ENCODE peak calls at places on chromosomes 5 and 9, in four cellular contexts. S, I, T and P are unnamed samples.
A peak's percentile ranks its signal among the peaks of the same experiment; 100 is the strongest.

GRCh38 chr5:35162848-35163770 is 67.2 kb downstream of the PRLR start:
- DNase-seq in S (no peak), I (no peak), T (no peak), P (no peak)

GRCh38 chr9:129863059-129863690 is 27.9 kb downstream of the USP20 start:
- DNase-seq in S (no peak), I (no peak), T (no peak), P (peak; percentile 97)

GRCh38 chr9:31807574-31808256 is 576.7 kb upstream of the ACO1 start:
- DNase-seq in S (no peak), I (peak; percentile 51), T (peak; percentile 13), P (peak; percentile 57)

GRCh38 chr5:137747848-137748247 is 6.3 kb downstream of the HNRNPA0 start:
- DNase-seq in S (no peak), I (no peak), T (no peak), P (no peak)

GRCh38 chr5:135013947-135014570 is 20.0 kb downstream of the PITX1 start:
- DNase-seq in S (no peak), I (no peak), T (no peak), P (no peak)

GRCh38 chr5:114949001-114949400 is 220.7 kb downstream of the TRIM36 start:
- DNase-seq in S (no peak), I (no peak), T (no peak), P (no peak)

GRCh38 chr9:134935056-134936020 is 17.6 kb upstream of the FCN1 start:
- DNase-seq in S (no peak), I (no peak), T (no peak), P (no peak)

GRCh38 chr9:134053401-134053871 is 14.4 kb downstream of the BRD3 start:
- DNase-seq in S (no peak), I (no peak), T (no peak), P (no peak)

GRCh38 chr9:68794898-68795297 is 89.9 kb downstream of the PIP5K1B start:
- DNase-seq in S (no peak), I (no peak), T (no peak), P (peak; percentile 24)

GRCh38 chr9:137294091-137294683 is 7.9 kb downstream of the NRARP start:
- DNase-seq in S (no peak), I (peak; percentile 74), T (no peak), P (peak; percentile 62)

GRCh38 chr9:110742741-110743371 is 74.3 kb downstream of the MUSK start:
- DNase-seq in S (no peak), I (no peak), T (peak; percentile 7), P (no peak)

GRCh38 chr9:126699401-126699851 is 85.7 kb downstream of the LMX1B start:
- DNase-seq in S (no peak), I (no peak), T (no peak), P (no peak)

GRCh38 chr9:96217756-96218693 is 84.0 kb downstream of the HSD17B3 start:
- DNase-seq in S (no peak), I (no peak), T (no peak), P (peak; percentile 90)

GRCh38 chr9:72583370-72583769 is 62.0 kb downstream of the TMC1 start:
- DNase-seq in S (no peak), I (no peak), T (no peak), P (no peak)

GRCh38 chr5:76372320-76373054 is 30.6 kb upstream of the IQGAP2 start:
- DNase-seq in S (no peak), I (peak; percentile 88), T (no peak), P (peak; percentile 79)

GRCh38 chr5:143653256-143653655 is 158.7 kb upstream of the HMHB1 start:
- DNase-seq in S (peak; percentile 19), I (no peak), T (no peak), P (no peak)

GRCh38 chr9:77974414-77974813 is 57.2 kb downstream of the GNAQ start:
- DNase-seq in S (no peak), I (no peak), T (no peak), P (no peak)

GRCh38 chr9:16068476-16068875 is 515.6 kb downstream of the CCDC171 start:
- DNase-seq in S (no peak), I (no peak), T (no peak), P (no peak)

GRCh38 chr5:58090704-58091103 is 369.2 kb downstream of the PLK2 start:
- DNase-seq in S (no peak), I (no peak), T (no peak), P (no peak)

GRCh38 chr9:37026936-37027581 is 7.0 kb downstream of the PAX5 start:
- DNase-seq in S (no peak), I (no peak), T (no peak), P (no peak)

GRCh38 chr9:68640421-68641089 is 64.5 kb upstream of the PIP5K1B start:
- DNase-seq in S (peak; percentile 55), I (no peak), T (no peak), P (no peak)

GRCh38 chr5:119339965-119340364 is 15.9 kb upstream of the TNFAIP8 start:
- DNase-seq in S (no peak), I (no peak), T (no peak), P (peak; percentile 37)

GRCh38 chr5:123528878-123529277 is 16.9 kb downstream of the CSNK1G3 start:
- DNase-seq in S (no peak), I (no peak), T (no peak), P (no peak)

GRCh38 chr9:68750786-68751185 is 45.7 kb downstream of the PIP5K1B start:
- DNase-seq in S (no peak), I (no peak), T (no peak), P (no peak)

GRCh38 chr9:4774209-4774608 is 18.5 kb upstream of the RCL1 start:
- DNase-seq in S (no peak), I (no peak), T (no peak), P (no peak)

GRCh38 chr9:114657705-114658104 is at the start of gene TEX53:
- DNase-seq in S (no peak), I (no peak), T (no peak), P (no peak)

GRCh38 chr9:133532937-133533668 is 1.4 kb upstream of the ADAMTSL2 start:
- DNase-seq in S (peak; percentile 15), I (peak; percentile 73), T (peak; percentile 44), P (peak; percentile 78)

GRCh38 chr9:5389109-5389732 is 48.5 kb downstream of the PLGRKT start:
- DNase-seq in S (peak; percentile 45), I (no peak), T (no peak), P (no peak)

GRCh38 chr5:10331341-10331796 is 22.1 kb upstream of the MARCHF6 start:
- DNase-seq in S (no peak), I (no peak), T (no peak), P (peak; percentile 4)

GRCh38 chr5:58322453-58322852 is 137.4 kb downstream of the PLK2 start:
- DNase-seq in S (no peak), I (no peak), T (no peak), P (no peak)

GRCh38 chr5:38078161-38078560 is 180.2 kb upstream of the EGFLAM start:
- DNase-seq in S (no peak), I (no peak), T (no peak), P (no peak)

GRCh38 chr9:98374385-98375051 is 119.1 kb upstream of the TBC1D2 start:
- DNase-seq in S (no peak), I (no peak), T (no peak), P (peak; percentile 90)

GRCh38 chr9:27497883-27498553 is 26.1 kb upstream of the IFNK start:
- DNase-seq in S (no peak), I (no peak), T (no peak), P (no peak)

GRCh38 chr5:153632748-153633290 is 142.3 kb downstream of the GRIA1 start:
- DNase-seq in S (no peak), I (no peak), T (no peak), P (no peak)

GRCh38 chr9:13719981-13720380 is 440.5 kb upstream of the MPDZ start:
- DNase-seq in S (no peak), I (no peak), T (no peak), P (no peak)

GRCh38 chr5:168788786-168789185 is 209.6 kb upstream of the PANK3 start:
- DNase-seq in S (no peak), I (no peak), T (no peak), P (no peak)

GRCh38 chr5:168788107-168788506 is 208.9 kb upstream of the PANK3 start:
- DNase-seq in S (no peak), I (no peak), T (no peak), P (no peak)

GRCh38 chr5:168782172-168782571 is 203.0 kb upstream of the PANK3 start:
- DNase-seq in S (no peak), I (no peak), T (no peak), P (no peak)

GRCh38 chr5:168784449-168784848 is 205.3 kb upstream of the PANK3 start:
- DNase-seq in S (no peak), I (no peak), T (no peak), P (no peak)

GRCh38 chr5:168786142-168786541 is 207.0 kb upstream of the PANK3 start:
- DNase-seq in S (no peak), I (peak; percentile 3), T (no peak), P (no peak)
- TF ChIP-seq EGR1 in S (no peak), I (no peak), T (no peak), P (no peak)

DNA sequence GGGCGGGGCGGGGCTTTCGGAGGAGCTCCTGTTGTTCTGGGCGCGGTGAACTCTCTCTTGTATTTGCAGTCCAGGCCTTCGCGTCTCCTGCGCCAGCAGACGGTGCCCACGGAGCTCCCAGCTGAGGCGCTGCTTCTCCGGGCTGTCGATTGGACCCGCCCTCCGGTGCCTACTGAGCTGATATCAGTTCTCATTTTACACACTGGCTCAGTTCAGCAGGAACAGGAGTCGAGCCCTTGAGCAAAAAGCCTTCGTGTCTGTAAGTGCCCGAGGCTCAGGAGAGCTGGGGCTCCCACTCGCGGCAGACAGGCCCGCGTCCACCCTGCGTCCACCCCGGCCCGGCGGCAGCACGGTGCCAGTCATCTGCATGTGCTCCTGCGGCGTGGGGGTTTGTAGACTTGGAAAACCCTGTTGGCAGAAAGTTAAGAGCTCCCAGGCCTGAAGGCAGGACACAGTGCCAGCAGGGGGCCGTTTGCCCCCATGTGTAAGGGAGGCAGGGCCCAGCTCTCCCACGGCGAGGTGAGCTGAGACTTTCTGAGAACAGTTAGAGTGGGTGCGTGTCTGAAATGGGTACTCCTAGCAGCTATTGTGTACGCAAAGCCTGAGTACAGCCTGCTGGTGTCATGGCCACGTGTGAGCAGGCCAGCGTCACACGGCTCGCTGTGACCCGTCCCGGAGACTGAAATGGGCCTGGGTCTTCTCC is 231.5 kb downstream of the FANCC start:
- DNase-seq in S (no peak), I (no peak), T (no peak), P (no peak)
- H3K4me1 ChIP-seq in S (no peaks in the 10 kb centered on the region), I (no peaks in the 10 kb centered on the region), T (peaks cover 2% of the 10 kb centered on the region), P (peaks cover 35% of the 10 kb centered on the region)

GRCh38 chr5:172144291-172144815 is 43.7 kb downstream of the STK10 start:
- DNase-seq in S (no peak), I (no peak), T (no peak), P (peak; percentile 72)

GRCh38 chr5:172144931-172145869 is 42.8 kb downstream of the STK10 start:
- DNase-seq in S (no peak), I (no peak), T (no peak), P (no peak)

GRCh38 chr5:172146748-172147092 is 41.3 kb downstream of the STK10 start:
- DNase-seq in S (no peak), I (no peak), T (no peak), P (no peak)

GRCh38 chr5:172147857-172148256 is 40.2 kb downstream of the STK10 start:
- DNase-seq in S (no peak), I (no peak), T (no peak), P (peak; percentile 64)

GRCh38 chr5:172145870-172146747 is 41.9 kb downstream of the STK10 start:
- DNase-seq in S (no peak), I (no peak), T (no peak), P (no peak)
- TF ChIP-seq EGR1 in S (no peak), I (no peak), T (no peak), P (no peak)

DNA sequence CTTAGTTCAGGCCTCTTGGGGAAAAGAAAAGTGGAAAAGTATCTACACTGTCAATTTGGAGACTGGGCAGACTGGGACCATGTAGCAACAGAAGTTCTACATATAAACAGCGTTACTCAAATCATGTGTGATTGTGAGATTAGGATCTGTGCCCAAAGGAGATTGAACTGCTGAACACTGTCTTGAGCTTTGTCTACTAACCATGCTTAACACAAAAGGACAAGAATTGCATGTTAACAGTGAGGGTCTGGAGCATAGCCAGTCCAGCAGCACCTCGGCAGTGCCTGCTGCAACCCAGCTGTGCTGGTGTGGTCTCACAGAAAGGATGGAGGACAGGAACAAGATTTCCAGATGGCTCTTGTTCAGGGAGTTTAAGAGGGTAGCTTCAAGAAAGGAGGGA is 5.7 kb downstream of the PAM start:
- DNase-seq in S (no peak), I (no peak), T (no peak), P (no peak)
- H3K4me1 ChIP-seq in S (peaks cover 8% of the 10 kb centered on the region), I (peaks cover 33% of the 10 kb centered on the region), T (no peaks in the 10 kb centered on the region), P (peaks cover 1% of the 10 kb centered on the region)